ENCODE peak calls at places on chromosomes 16 and 17, in four cellular contexts. E is A549; P is activated naive CD4-positive, alpha-beta T cell treated with Interleukin-2 at 50 U/mL for 16 hours; M is GM04504. Q is an unnamed sample.

GRCh38 chr17:53150101-53150698 is 672.5 kb upstream of the KIF2B start:
- DNase-seq in E (peak; percentile 7), P (no peak), M (no peak), Q (no peak)

GRCh38 chr16:84277244-84277823 is 17.3 kb upstream of the WFDC1 start:
- DNase-seq in E (peak; percentile 59), P (peak; percentile 72), M (no peak), Q (no peak)

GRCh38 chr17:66715745-66716156 is 119.2 kb upstream of the CACNG5 start:
- DNase-seq in E (peak; percentile 80), P (no peak), M (peak; percentile 34), Q (peak; percentile 23)

GRCh38 chr16:85583491-85584181 is 29.5 kb upstream of the GSE1 start:
- DNase-seq in E (no peak), P (no peak), M (peak; percentile 78), Q (peak; percentile 56)

GRCh38 chr17:64128787-64129514 is 993 bp downstream of the ERN1 start:
- DNase-seq in E (peak; percentile 51), P (peak; percentile 26), M (no peak), Q (no peak)

GRCh38 chr16:24273511-24273910 is 17.4 kb downstream of the CACNG3 start:
- DNase-seq in E (peak; percentile 10), P (no peak), M (no peak), Q (no peak)

GRCh38 chr16:85466989-85467388 is 146.1 kb upstream of the GSE1 start:
- DNase-seq in E (no peak), P (no peak), M (no peak), Q (no peak)

GRCh38 chr17:44076716-44077594 is 6.4 kb downstream of the G6PC3 start:
- DNase-seq in E (no peak), P (no peak), M (no peak), Q (no peak)

GRCh38 chr17:80253631-80254395 is 6.8 kb upstream of the RNF213 start:
- DNase-seq in E (no peak), P (no peak), M (no peak), Q (no peak)

GRCh38 chr16:84484579-84485254 is 19.7 kb downstream of the MEAK7 start:
- DNase-seq in E (peak; percentile 62), P (no peak), M (peak; percentile 36), Q (peak; percentile 36)

GRCh38 chr17:29732613-29733012 is 109.9 kb upstream of the CORO6 start:
- DNase-seq in E (peak; percentile 49), P (no peak), M (no peak), Q (no peak)

GRCh38 chr16:83744521-83744981 is 63.2 kb upstream of the HSBP1 start:
- DNase-seq in E (no peak), P (no peak), M (peak; percentile 27), Q (no peak)

GRCh38 chr16:7345423-7345822 is 12.8 kb downstream of the RBFOX1 start:
- DNase-seq in E (no peak), P (no peak), M (no peak), Q (no peak)

GRCh38 chr17:63436523-63437110 is 9.5 kb downstream of the CYB561 start:
- DNase-seq in E (peak; percentile 71), P (no peak), M (no peak), Q (no peak)

GRCh38 chr16:88740727-88741055 is 34.4 kb downstream of the CTU2 start:
- DNase-seq in E (no peak), P (no peak), M (no peak), Q (no peak)

GRCh38 chr17:10094806-10095205 is 103.6 kb downstream of the GAS7 start:
- DNase-seq in E (no peak), P (no peak), M (peak; percentile 30), Q (no peak)

GRCh38 chr17:80498242-80498919 is 22.0 kb upstream of the NPTX1 start:
- DNase-seq in E (no peak), P (no peak), M (peak; percentile 44), Q (no peak)

GRCh38 chr16:49411121-49411970 is 37.7 kb downstream of the C16orf78 start:
- DNase-seq in E (no peak), P (no peak), M (no peak), Q (no peak)

GRCh38 chr17:76317535-76317934 is 9.5 kb upstream of the QRICH2 start:
- DNase-seq in E (no peak), P (no peak), M (no peak), Q (no peak)

GRCh38 chr17:1865252-1866037 is 35.6 kb downstream of the RPA1 start:
- DNase-seq in E (peak; percentile 51), P (peak; percentile 53), M (no peak), Q (no peak)

GRCh38 chr17:8002646-8003593 is 505 bp downstream of the GUCY2D start:
- DNase-seq in E (no peak), P (no peak), M (no peak), Q (no peak)

Q was measured in AG04450.